ENCODE peak calls at places on chromosomes 3 and 15, in seven cellular contexts. L, C, Q, Y, A, T and P are unnamed samples.

GRCh38 chr3:9704343-9705322 is 1.0 kb downstream of the CPNE9 start:
- DNase-seq in Y (peak), L (no peak), Q (no peak), T (no peak), C (no peak), A (peak), P (peak)

GRCh38 chr3:113212155-113212844 is 943 bp downstream of the BOC start:
- DNase-seq in Q (no peak), L (no peak), Y (no peak), C (no peak), A (no peak), T (peak), P (no peak)

GRCh38 chr3:11290743-11291680 is 18.8 kb downstream of the ATG7 start:
- DNase-seq in T (no peak), Y (peak), C (no peak), A (no peak), Q (no peak), L (no peak), P (no peak)

GRCh38 chr15:72086920-72087648 is 30.9 kb downstream of the MYO9A start:
- DNase-seq in Q (no peak), A (no peak), T (no peak), C (no peak), Y (no peak), L (no peak), P (no peak)

GRCh38 chr3:140537075-140537474 is 140.8 kb upstream of the TRIM42 start:
- DNase-seq in Y (no peak), Q (no peak), C (no peak), A (no peak), L (no peak), T (no peak), P (no peak)

GRCh38 chr15:78457101-78457500 is 19.1 kb downstream of the IREB2 start:
- DNase-seq in L (no peak), C (no peak), A (no peak), Y (no peak), T (no peak), Q (no peak), P (no peak)

GRCh38 chr15:59173194-59173593 is 33.4 kb upstream of the LDHAL6B start:
- DNase-seq in L (no peak), A (no peak), T (no peak), C (no peak), Q (no peak), Y (no peak), P (no peak)

GRCh38 chr3:112038863-112039262 is 4.3 kb downstream of the TMPRSS7 start:
- DNase-seq in Y (no peak), A (no peak), L (no peak), Q (no peak), C (no peak), T (peak), P (no peak)

GRCh38 chr15:41933771-41934170 is 38.6 kb downstream of the EHD4 start:
- DNase-seq in C (no peak), T (no peak), Q (no peak), Y (no peak), L (no peak), A (peak), P (no peak)

GRCh38 chr15:56739964-56740640 is 6.8 kb upstream of the ZNF280D start:
- DNase-seq in Y (peak), C (no peak), L (no peak), T (peak), A (no peak), Q (no peak), P (no peak)

GRCh38 chr15:91253605-91254004 is 153.5 kb downstream of the SV2B start:
- DNase-seq in C (no peak), A (no peak), L (no peak), Q (no peak), T (no peak), Y (no peak), P (no peak)

GRCh38 chr3:183213941-183214612 is 39.0 kb upstream of the B3GNT5 start:
- DNase-seq in Y (no peak), L (no peak), A (no peak), T (no peak), C (no peak), Q (no peak), P (no peak)